ENCODE peak calls at places on chromosome 22, in five cellular contexts. H is mucosa of gallbladder; I is CD4-positive, alpha-beta T cell; J is T-helper 1 cell; M is cardiac septum. Y is an unnamed sample.

GRCh38 chr22:45026511-45026910 is 16.7 kb upstream of the PHF21B start:
- DNase-seq in H (no peak), I (no peak), J (no peak), M (no peak), Y (no peak)

GRCh38 chr22:19620742-19621371 is 93.4 kb upstream of the SEPTIN5 start:
- DNase-seq in H (no peak), I (no peak), J (no peak), M (no peak), Y (no peak)

GRCh38 chr22:23117890-23118646 is 23.7 kb downstream of the RSPH14 start:
- DNase-seq in H (no peak), I (no peak), J (no peak), M (no peak), Y (no peak)

GRCh38 chr22:26785942-26786341 is 128.6 kb downstream of the MIAT start:
- DNase-seq in H (no peak), I (no peak), J (no peak), M (no peak), Y (no peak)

GRCh38 chr22:20450551-20450906 is 12.9 kb upstream of the SCARF2 start:
- DNase-seq in H (no peak), I (no peak), J (no peak), M (no peak), Y (peak)

GRCh38 chr22:35959121-35959800 is 69.4 kb downstream of the RBFOX2 start:
- DNase-seq in H (no peak), I (no peak), J (no peak), M (no peak), Y (no peak)

GRCh38 chr22:30313527-30314385 is 13.0 kb downstream of the TBC1D10A start:
- DNase-seq in H (no peak), I (no peak), J (no peak), M (no peak), Y (no peak)

GRCh38 chr22:16932577-16932976 is 75.4 kb downstream of the GAB4 start:
- DNase-seq in H (no peak), I (no peak), J (no peak), M (no peak), Y (no peak)

GRCh38 chr22:22872722-22873708 is 14.6 kb upstream of the IGLL5 start:
- DNase-seq in H (no peak), I (no peak), J (no peak), M (no peak), Y (no peak)

GRCh38 chr22:43855431-43855830 is 6.9 kb downstream of the SULT4A1 start:
- DNase-seq in H (no peak), I (no peak), J (no peak), M (peak), Y (no peak)

GRCh38 chr22:17513612-17514011 is 49.7 kb upstream of the SLC25A18 start:
- DNase-seq in H (no peak), I (no peak), J (no peak), M (no peak), Y (no peak)

GRCh38 chr22:27252282-27253049 is 549.1 kb downstream of the MN1 start:
- DNase-seq in H (no peak), I (no peak), J (no peak), M (no peak), Y (no peak)

GRCh38 chr22:22810018-22810427 is 77.6 kb upstream of the IGLL5 start:
- DNase-seq in H (no peak), I (peak), J (peak), M (no peak), Y (no peak)